ENCODE peak calls at places on chromosomes 1 and 21, in nine cellular contexts. M is lower lobe of right lung, G is sigmoid colon, U is transverse colon, P is fibroblast of lung, T is ovary, J is HL-60, N is IMR-90, E is hepatocyte. V is an unnamed sample.

GRCh38 chr1:221949996-221950395 is 208.1 kb upstream of the DUSP10 start:
- DNase-seq in E (no peak), J (no peak), T (no peak), P (no peak), M (no peak), U (no peak), N (no peak), G (no peak), V (no peak)

GRCh38 chr21:45064618-45065399 is 9.6 kb upstream of the ADARB1 start:
- DNase-seq in N (no peak), U (no peak), J (no peak), M (no peak), P (no peak), G (peak), T (no peak), E (no peak), V (no peak)

GRCh38 chr1:183896466-183897026 is 91.6 kb downstream of the RGL1 start:
- DNase-seq in J (no peak), G (no peak), P (peak), T (no peak), M (no peak), N (peak), U (no peak), E (no peak), V (no peak)

GRCh38 chr1:115291731-115292130 is 46.3 kb downstream of the NGF start:
- DNase-seq in M (no peak), E (no peak), P (no peak), U (no peak), G (no peak), J (no peak), N (no peak), T (no peak), V (no peak)

GRCh38 chr1:185249563-185249962 is 67.5 kb downstream of the IVNS1ABP start:
- DNase-seq in J (no peak), N (no peak), M (no peak), U (no peak), P (no peak), E (no peak), G (no peak), T (no peak), V (no peak)

GRCh38 chr1:3774503-3775247 is 2.1 kb downstream of the SMIM1 start:
- DNase-seq in J (no peak), N (no peak), G (no peak), M (no peak), P (no peak), T (peak), U (no peak), E (no peak), V (no peak)

GRCh38 chr21:28699186-28699585 is 293.5 kb downstream of the LTN1 start:
- DNase-seq in P (no peak), U (no peak), T (no peak), J (no peak), G (no peak), M (no peak), E (no peak), N (no peak), V (no peak)

GRCh38 chr1:164771568-164772350 is 212.8 kb downstream of the PBX1 start:
- DNase-seq in M (no peak), G (no peak), T (no peak), U (no peak), P (peak), N (peak), J (no peak), E (peak), V (peak)

GRCh38 chr1:232319106-232319505 is 310.8 kb downstream of the SIPA1L2 start:
- DNase-seq in N (no peak), G (no peak), E (no peak), T (no peak), U (peak), J (no peak), P (no peak), M (peak), V (no peak)

GRCh38 chr1:176033474-176033873 is 173.6 kb downstream of the COP1 start:
- DNase-seq in J (no peak), T (no peak), G (no peak), U (no peak), N (peak), M (no peak), E (no peak), P (peak), V (peak)

GRCh38 chr1:180548686-180549326 is 10.0 kb upstream of the OVAAL start:
- DNase-seq in J (no peak), E (no peak), M (no peak), U (no peak), N (no peak), T (no peak), G (no peak), P (no peak), V (no peak)

GRCh38 chr1:118483245-118484006 is 298.4 kb upstream of the SPAG17 start:
- DNase-seq in N (no peak), M (peak), P (no peak), J (no peak), E (no peak), T (no peak), G (no peak), U (no peak), V (no peak)

GRCh38 chr1:13725714-13726175 is 25.8 kb downstream of the PRDM2 start:
- DNase-seq in J (no peak), M (no peak), N (peak), U (peak), E (peak), P (no peak), G (no peak), T (no peak), V (peak)

GRCh38 chr1:19445417-19446342 is 39.7 kb downstream of the CAPZB start:
- DNase-seq in T (no peak), U (no peak), M (peak), P (no peak), J (no peak), G (no peak), E (peak), N (no peak), V (no peak)

GRCh38 chr1:192270398-192270797 is 46.4 kb upstream of the RGS21 start:
- DNase-seq in G (no peak), P (no peak), J (no peak), M (no peak), N (peak), E (no peak), T (no peak), U (no peak), V (peak)

GRCh38 chr1:219801433-219801832 is 126.9 kb downstream of the SLC30A10 start:
- DNase-seq in M (no peak), G (no peak), N (no peak), U (no peak), E (no peak), P (no peak), T (no peak), J (no peak), V (no peak)

GRCh38 chr1:219808790-219809189 is 119.6 kb downstream of the SLC30A10 start:
- DNase-seq in J (no peak), U (no peak), G (no peak), E (no peak), M (no peak), T (no peak), P (no peak), N (no peak), V (no peak)

GRCh38 chr1:219806642-219807041 is 121.7 kb downstream of the SLC30A10 start:
- DNase-seq in T (no peak), E (no peak), U (no peak), M (no peak), G (no peak), P (no peak), J (no peak), N (no peak), V (no peak)

GRCh38 chr1:219806020-219806419 is 122.3 kb downstream of the SLC30A10 start:
- DNase-seq in G (no peak), T (no peak), U (no peak), N (no peak), P (no peak), J (no peak), E (no peak), M (no peak), V (no peak)

GRCh38 chr1:219805191-219805590 is 123.2 kb downstream of the SLC30A10 start:
- DNase-seq in N (no peak), E (no peak), M (no peak), U (no peak), T (no peak), J (no peak), P (no peak), G (no peak), V (no peak)
- TF ChIP-seq CTCF in N (no peak), E (peak), M (no peak), U (no peak), T (no peak), J (no peak), P (no peak), G (no peak), V (peak)

DNA sequence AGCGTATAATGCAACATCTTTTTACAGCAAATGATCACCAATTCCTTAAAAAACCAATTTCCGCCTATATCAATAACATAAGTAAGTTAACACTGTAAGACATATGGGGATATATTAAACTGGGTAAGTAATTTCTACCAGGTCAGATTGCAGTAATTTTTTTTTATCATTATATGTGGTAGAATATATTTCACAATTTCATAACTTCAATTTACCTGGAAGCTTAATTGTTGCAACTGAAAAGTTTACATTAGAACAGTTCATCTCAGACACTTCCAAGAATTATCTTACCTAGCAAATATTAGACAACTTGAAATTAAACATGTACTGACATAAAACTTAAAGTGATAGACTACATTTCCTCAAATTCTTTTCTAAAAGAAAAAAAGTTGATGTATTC is 51.9 kb upstream of the ASPM start:
- DNase-seq in J (no peak), N (no peak), U (no peak), T (no peak), P (no peak), E (no peak), M (no peak), G (no peak), V (no peak)
- H3K4me3 ChIP-seq in J (peak), N (peak), U (peak), T (peak), P (peak), E (peak), M (peak), G (peak), V (peak)

DNA sequence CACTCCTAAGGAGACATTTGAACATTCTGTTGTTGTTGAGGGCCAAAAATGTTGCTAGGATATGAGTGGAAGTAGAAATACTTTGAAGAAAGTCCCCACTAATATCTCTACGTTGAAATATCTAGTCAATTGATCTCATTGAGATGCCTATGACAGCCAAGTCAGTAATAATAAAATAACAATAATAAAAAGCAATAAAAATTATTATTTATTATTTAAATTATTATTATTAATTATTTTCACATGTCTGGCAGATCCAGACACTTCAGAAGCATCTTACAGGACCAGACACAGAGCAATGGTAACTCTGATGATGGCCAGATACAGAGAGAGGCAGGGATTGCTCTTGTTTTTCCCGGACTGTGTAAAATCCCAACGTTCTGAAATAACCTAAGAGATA is 143.5 kb upstream of the PALMD start:
- DNase-seq in M (no peak), G (no peak), U (no peak), J (no peak), N (no peak), E (no peak), P (no peak), T (no peak), V (no peak)
- TF ChIP-seq CTCF in M (no peak), G (no peak), U (no peak), J (no peak), N (no peak), E (no peak), P (no peak), T (no peak), V (no peak)

GRCh38 chr1:190479028-190479427 is 1.4 kb upstream of the BRINP3 start:
- DNase-seq in U (no peak), T (no peak), N (peak), M (no peak), G (no peak), J (no peak), E (peak), P (peak), V (no peak)

GRCh38 chr1:190478193-190479007 is 736 bp upstream of the BRINP3 start:
- DNase-seq in J (no peak), T (no peak), P (peak), N (peak), U (peak), G (no peak), E (peak), M (no peak), V (no peak)

GRCh38 chr1:190475394-190476250 is 2.0 kb downstream of the BRINP3 start:
- DNase-seq in U (peak), M (peak), G (no peak), T (no peak), J (no peak), P (peak), E (peak), N (peak), V (no peak)

GRCh38 chr1:190477687-190478192 is at the start of gene BRINP3:
- DNase-seq in T (no peak), P (no peak), J (no peak), M (no peak), U (no peak), G (no peak), N (peak), E (peak), V (no peak)

DNA sequence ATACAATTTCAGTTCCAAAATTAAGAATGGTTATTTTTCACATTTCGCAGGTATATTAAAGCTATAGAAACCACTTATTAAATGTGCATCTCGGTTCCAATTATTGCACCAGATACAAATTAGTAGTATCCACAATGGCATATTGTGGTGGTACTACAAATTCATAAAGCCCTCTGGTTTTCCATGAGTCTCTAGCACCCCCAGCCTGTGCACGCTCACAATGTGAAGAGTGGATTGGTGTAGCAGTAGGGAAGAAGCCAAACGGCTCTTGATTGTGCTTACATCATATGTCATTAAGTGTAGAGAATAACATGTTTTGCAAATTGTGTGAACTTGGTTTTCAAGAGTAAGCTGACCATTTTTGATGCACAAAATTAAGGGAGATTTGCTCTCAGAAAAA is 1.9 kb upstream of the BRINP3 start:
- DNase-seq in G (no peak), E (peak), U (peak), M (no peak), T (no peak), J (no peak), N (no peak), P (no peak), V (no peak)
- H3K4me3 ChIP-seq in G (no peak), E (peak), U (peak), M (no peak), T (no peak), J (no peak), N (no peak), P (no peak), V (no peak)

DNA sequence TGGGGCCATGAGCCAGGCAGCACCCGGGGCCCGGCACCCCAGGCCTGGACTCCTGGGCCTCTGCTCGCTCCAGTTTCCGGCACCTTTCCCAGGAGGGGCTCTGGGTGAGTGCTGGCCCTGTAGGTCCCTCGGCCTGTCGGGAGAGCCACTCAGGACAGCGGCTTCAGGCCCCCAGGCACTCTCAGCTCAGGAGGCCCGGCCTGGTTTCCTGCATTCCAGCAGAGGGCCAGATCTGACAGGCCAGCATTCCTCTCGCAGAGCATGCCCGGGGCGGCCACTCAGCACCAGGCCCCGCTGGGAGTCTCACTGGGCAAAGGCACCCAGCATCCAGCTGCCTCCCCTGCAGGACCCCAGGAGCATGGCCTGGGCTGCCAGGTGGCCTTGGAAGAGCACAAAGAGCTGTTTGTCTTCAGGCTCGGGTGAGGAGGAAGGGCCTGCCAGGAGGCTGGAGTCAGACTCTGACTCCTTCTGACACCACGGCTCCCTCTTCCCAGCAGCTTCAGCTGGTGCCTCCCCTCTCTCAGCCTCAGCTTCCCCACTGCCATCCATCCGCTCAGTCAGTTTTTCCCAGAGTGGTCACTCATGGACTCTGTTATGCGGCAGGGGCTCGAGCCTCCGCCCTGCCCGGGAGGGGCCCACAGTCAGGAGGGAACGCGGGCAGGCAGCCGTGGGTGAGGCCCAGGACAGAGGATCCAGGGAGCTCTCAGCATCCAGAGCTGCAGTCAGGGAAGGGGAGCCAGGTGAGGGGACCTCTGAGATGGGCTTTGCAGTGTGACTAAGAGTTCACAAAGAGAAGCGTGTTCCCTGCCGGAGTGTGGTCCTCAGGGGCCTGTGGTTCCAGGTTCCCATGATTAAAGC is 51.7 kb downstream of the WNT9A start:
- DNase-seq in M (peak), P (no peak), N (peak), T (peak), G (peak), J (no peak), E (no peak), U (peak), V (no peak)
- TF ChIP-seq CTCF in M (no peak), P (no peak), N (no peak), T (no peak), G (no peak), J (no peak), E (peak), U (no peak), V (no peak)

GRCh38 chr1:111192643-111193519 is 7.6 kb downstream of the DENND2D start:
- DNase-seq in T (no peak), E (no peak), U (no peak), N (peak), M (no peak), P (no peak), G (no peak), J (no peak), V (peak)
- H3K4me3 ChIP-seq in T (no peak), E (no peak), U (no peak), N (no peak), M (peak), P (no peak), G (no peak), J (no peak), V (no peak)

GRCh38 chr1:162230096-162230495 is 146.6 kb downstream of the SPATA46 start:
- DNase-seq in U (peak), T (no peak), P (peak), G (no peak), E (no peak), J (no peak), M (peak), N (no peak), V (peak)

GRCh38 chr1:162232034-162232433 is 144.6 kb downstream of the SPATA46 start:
- DNase-seq in J (no peak), T (no peak), E (no peak), M (no peak), G (no peak), P (no peak), N (no peak), U (no peak), V (no peak)

GRCh38 chr1:162229534-162229933 is 147.1 kb downstream of the SPATA46 start:
- DNase-seq in M (no peak), P (no peak), N (no peak), T (no peak), G (no peak), J (no peak), U (no peak), E (no peak), V (no peak)

GRCh38 chr1:162228586-162228985 is 148.1 kb downstream of the SPATA46 start:
- DNase-seq in G (no peak), J (no peak), M (no peak), U (no peak), T (no peak), P (no peak), N (no peak), E (no peak), V (no peak)

DNA sequence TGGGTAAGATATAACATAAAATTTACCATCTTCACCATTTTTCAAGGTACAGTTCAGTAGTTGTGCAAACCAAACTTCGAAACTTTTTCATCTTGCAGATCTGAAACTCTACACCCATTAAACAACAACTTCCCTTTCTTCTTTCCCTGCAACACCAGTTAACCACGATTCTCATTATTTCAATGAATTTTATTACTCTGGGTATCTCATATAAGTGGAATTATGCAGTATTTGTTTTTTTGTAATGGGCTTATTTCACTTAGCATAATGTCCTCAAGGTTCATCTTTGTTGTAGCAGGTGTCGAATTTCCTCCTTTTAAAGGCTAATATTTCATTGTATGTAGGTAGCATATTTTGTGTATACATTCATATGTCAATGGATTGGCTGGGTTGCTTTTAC is 146.1 kb downstream of the SPATA46 start:
- DNase-seq in G (no peak), M (no peak), J (no peak), E (no peak), T (no peak), P (no peak), U (no peak), N (no peak), V (no peak)
- TF ChIP-seq CTCF in G (no peak), M (no peak), J (no peak), E (no peak), T (no peak), P (no peak), U (no peak), N (no peak), V (no peak)

GRCh38 chr1:151193856-151194255 is 3.9 kb upstream of the VPS72 start:
- DNase-seq in T (no peak), J (no peak), E (no peak), M (no peak), U (no peak), G (no peak), P (no peak), N (no peak), V (no peak)
- H3K4me3 ChIP-seq in T (no peak), J (no peak), E (no peak), M (no peak), U (no peak), G (no peak), P (no peak), N (no peak), V (no peak)